ENCODE peak calls at places on chromosomes 11 and 22, in four cellular contexts. One of them, this sample, is unnamed.
A peak's percentile ranks its signal among the peaks of the same experiment; 100 is the strongest.

GRCh38 chr11:9150944-9151343 is 59.5 kb upstream of the SCUBE2 start:
- DNase-seq in GM12878: no peak
- DNase-seq in H1: no peak
- DNase-seq in HepG2: no peak
- DNase-seq in this sample: no peak

GRCh38 chr22:19579880-19580279 is 55.7 kb upstream of the CLDN5 start:
- DNase-seq in GM12878: peak; percentile 7
- DNase-seq in H1: no peak
- DNase-seq in HepG2: no peak
- DNase-seq in this sample: no peak

GRCh38 chr22:23237841-23238240 is 57.5 kb downstream of the BCR start:
- DNase-seq in GM12878: no peak
- DNase-seq in H1: no peak
- DNase-seq in HepG2: no peak
- DNase-seq in this sample: no peak

GRCh38 chr11:12724301-12725046 is 50.3 kb downstream of the TEAD1 start:
- DNase-seq in GM12878: no peak
- DNase-seq in H1: peak; percentile 89
- DNase-seq in HepG2: peak; percentile 64
- DNase-seq in this sample: no peak

GRCh38 chr11:59176330-59176729 is 4.4 kb downstream of the DTX4 start:
- DNase-seq in GM12878: no peak
- DNase-seq in H1: no peak
- DNase-seq in HepG2: no peak
- DNase-seq in this sample: no peak

GRCh38 chr11:61162092-61162935 is 1.1 kb upstream of the VPS37C start:
- DNase-seq in GM12878: no peak
- DNase-seq in H1: no peak
- DNase-seq in HepG2: peak; percentile 69
- DNase-seq in this sample: no peak

GRCh38 chr11:112656772-112657428 is 304.3 kb upstream of the NCAM1 start:
- DNase-seq in GM12878: peak; percentile 25
- DNase-seq in H1: no peak
- DNase-seq in HepG2: no peak
- DNase-seq in this sample: no peak

GRCh38 chr11:96741068-96741467 is 351.3 kb downstream of the JRKL start:
- DNase-seq in GM12878: no peak
- DNase-seq in H1: no peak
- DNase-seq in HepG2: no peak
- DNase-seq in this sample: no peak

GRCh38 chr11:67269401-67270255 is 3.4 kb downstream of the GRK2 start:
- DNase-seq in GM12878: no peak
- DNase-seq in H1: no peak
- DNase-seq in HepG2: no peak
- DNase-seq in this sample: no peak

DNA sequence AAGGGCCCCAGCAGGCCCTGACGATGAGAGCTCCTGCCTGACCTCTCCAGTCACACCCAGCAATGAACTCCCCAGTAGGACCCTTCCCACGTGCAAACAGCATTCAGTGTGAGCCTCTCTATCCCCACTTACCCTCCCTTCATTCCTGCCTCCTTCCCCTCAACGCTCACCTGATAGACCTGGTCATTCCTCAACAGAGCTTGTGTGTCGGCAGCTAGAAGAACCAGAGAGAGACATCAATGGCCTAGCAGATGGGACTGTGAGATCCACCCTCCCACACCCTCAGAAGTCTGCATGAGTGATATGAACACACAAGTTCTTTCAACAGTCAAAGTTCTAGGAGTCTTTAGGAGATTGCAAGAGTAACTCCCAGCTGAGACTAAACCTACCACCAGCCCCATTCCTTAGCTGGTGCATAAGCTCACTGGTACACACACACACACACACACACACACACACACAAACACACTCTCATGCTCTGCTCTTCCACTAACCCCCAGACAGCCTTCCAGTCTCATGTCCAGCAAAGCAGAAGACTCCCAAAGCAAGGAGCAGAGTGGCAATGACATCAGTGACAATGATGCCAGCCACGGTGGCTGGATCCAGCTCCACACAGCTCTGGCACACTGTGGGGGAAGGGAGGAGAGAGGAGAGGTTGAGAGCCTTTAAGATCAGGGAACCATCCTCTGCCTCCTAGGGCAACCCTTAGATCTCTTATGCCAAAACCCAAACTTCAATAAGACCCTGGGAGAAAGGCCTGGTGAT is 3.0 kb downstream of the CD3D start:
- DNase-seq in GM12878: no peak
- DNase-seq in H1: no peak
- DNase-seq in HepG2: no peak
- DNase-seq in this sample: no peak
- TF ChIP-seq TAF1 in GM12878: no peak
- TF ChIP-seq TAF1 in H1: no peak
- TF ChIP-seq TAF1 in HepG2: no peak
- TF ChIP-seq TAF1 in this sample: no peak

DNA sequence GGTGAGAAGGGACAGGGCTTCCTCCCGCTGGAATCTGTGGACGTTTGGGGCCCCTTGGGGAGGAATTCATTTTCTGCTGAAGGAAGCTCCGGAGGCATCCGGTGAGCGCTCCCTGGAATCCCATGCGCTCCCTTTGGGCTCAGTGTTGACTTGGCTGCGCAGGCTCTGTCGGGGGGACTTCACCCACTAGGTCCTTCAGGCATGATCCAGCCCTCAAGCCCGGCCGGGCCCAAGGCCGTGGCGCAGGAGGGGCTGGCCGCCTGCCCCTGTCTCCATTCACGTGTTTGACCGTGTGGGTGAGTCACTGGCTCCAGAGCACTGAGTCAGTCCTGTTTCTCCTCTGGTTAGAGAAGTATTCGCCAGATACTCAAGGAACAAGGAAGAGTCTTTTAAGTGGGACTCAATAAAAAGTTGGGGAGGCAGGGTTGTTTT is 1.4 kb downstream of the CTTN start:
- DNase-seq in GM12878: no peak
- DNase-seq in H1: no peak
- DNase-seq in HepG2: peak; percentile 78
- DNase-seq in this sample: no peak
- TF ChIP-seq TAF1 in GM12878: no peak
- TF ChIP-seq TAF1 in H1: no peak
- TF ChIP-seq TAF1 in HepG2: peak; percentile 51
- TF ChIP-seq TAF1 in this sample: no peak

GRCh38 chr11:86981777-86982540 is 26.8 kb upstream of the FZD4 start:
- DNase-seq in GM12878: no peak
- DNase-seq in H1: no peak
- DNase-seq in HepG2: no peak
- DNase-seq in this sample: no peak

GRCh38 chr11:86978247-86978646 is 23.1 kb upstream of the FZD4 start:
- DNase-seq in GM12878: no peak
- DNase-seq in H1: no peak
- DNase-seq in HepG2: no peak
- DNase-seq in this sample: no peak

GRCh38 chr11:86977441-86978050 is 22.4 kb upstream of the FZD4 start:
- DNase-seq in GM12878: no peak
- DNase-seq in H1: no peak
- DNase-seq in HepG2: no peak
- DNase-seq in this sample: no peak

GRCh38 chr11:86980397-86980796 is 25.2 kb upstream of the FZD4 start:
- DNase-seq in GM12878: no peak
- DNase-seq in H1: no peak
- DNase-seq in HepG2: no peak
- DNase-seq in this sample: no peak

GRCh38 chr11:86978756-86979608 is 23.8 kb upstream of the FZD4 start:
- DNase-seq in GM12878: no peak
- DNase-seq in H1: no peak
- DNase-seq in HepG2: no peak
- DNase-seq in this sample: no peak
- TF ChIP-seq TAF1 in GM12878: no peak
- TF ChIP-seq TAF1 in H1: no peak
- TF ChIP-seq TAF1 in HepG2: no peak
- TF ChIP-seq TAF1 in this sample: no peak

GRCh38 chr11:124678416-124678815 is 4.7 kb downstream of the SPA17 start:
- DNase-seq in GM12878: no peak
- DNase-seq in H1: no peak
- DNase-seq in HepG2: no peak
- DNase-seq in this sample: no peak

GRCh38 chr11:124674571-124674970 is 867 bp downstream of the SPA17 start:
- DNase-seq in GM12878: no peak
- DNase-seq in H1: no peak
- DNase-seq in HepG2: no peak
- DNase-seq in this sample: no peak

GRCh38 chr11:124674168-124674517 is 439 bp downstream of the SPA17 start:
- DNase-seq in GM12878: no peak
- DNase-seq in H1: no peak
- DNase-seq in HepG2: no peak
- DNase-seq in this sample: no peak

GRCh38 chr11:124673333-124674167 is at the start of the genes SIAE and SPA17:
- DNase-seq in GM12878: peak; percentile 74
- DNase-seq in H1: peak; percentile 86
- DNase-seq in HepG2: peak; percentile 91
- DNase-seq in this sample: peak; percentile 84

DNA sequence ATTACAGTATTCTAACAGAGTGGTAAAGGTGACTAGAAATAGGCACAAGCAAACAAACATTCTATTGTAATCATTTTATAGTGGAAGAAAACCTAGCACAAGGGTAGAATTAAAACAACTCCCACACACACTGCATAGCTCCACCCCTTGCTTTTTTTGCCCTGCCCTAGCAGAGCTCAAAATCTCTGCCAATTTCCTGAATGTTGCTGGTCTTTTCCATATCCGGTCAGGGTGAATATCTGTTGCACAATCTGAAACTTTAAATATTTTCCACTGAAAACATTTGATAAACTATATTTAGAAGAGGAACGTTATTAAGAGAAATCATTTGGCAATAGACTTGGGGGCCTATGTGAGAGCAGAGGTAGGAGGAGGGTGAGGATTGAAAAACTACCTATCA is 2.7 kb downstream of the SPA17 start:
- DNase-seq in GM12878: no peak
- DNase-seq in H1: no peak
- DNase-seq in HepG2: no peak
- DNase-seq in this sample: no peak
- TF ChIP-seq TAF1 in GM12878: no peak
- TF ChIP-seq TAF1 in H1: no peak
- TF ChIP-seq TAF1 in HepG2: no peak
- TF ChIP-seq TAF1 in this sample: no peak